ENCODE peak calls at places on chromosomes 2 and 18, in seven cellular contexts. C is coronary artery; I is brain microvascular endothelial cell; K is CD8-positive, alpha-beta memory T cell; D is kidney; Y is aorta; A is neural progenitor cell. B is an unnamed sample.

GRCh38 chr2:9799729-9800632 is 43.3 kb upstream of the TAF1B start:
- DNase-seq in C (no peak), I (peak; percentile 75), K (peak; percentile 82), D (peak; percentile 92), Y (peak; percentile 97), A (peak; percentile 90), B (peak; percentile 93)

GRCh38 chr2:168734199-168734746 is 68.2 kb upstream of the NOSTRIN start:
- DNase-seq in C (no peak), I (no peak), K (no peak), D (no peak), Y (no peak), A (no peak), B (no peak)

GRCh38 chr2:85703329-85703728 is 9.2 kb downstream of the GNLY start:
- DNase-seq in C (no peak), I (no peak), K (no peak), D (no peak), Y (no peak), A (no peak), B (no peak)

GRCh38 chr2:102483086-102483485 is 10.1 kb downstream of the SLC9A4 start:
- DNase-seq in C (no peak), I (no peak), K (no peak), D (no peak), Y (no peak), A (no peak), B (no peak)

GRCh38 chr2:122525341-122525740 is 769.9 kb downstream of the TSN start:
- DNase-seq in C (no peak), I (no peak), K (no peak), D (no peak), Y (no peak), A (no peak), B (no peak)

GRCh38 chr2:58484629-58485028 is 243.5 kb upstream of the FANCL start:
- DNase-seq in C (no peak), I (no peak), K (no peak), D (no peak), Y (no peak), A (no peak), B (no peak)

GRCh38 chr2:195477996-195478382 is 179.0 kb upstream of the SLC39A10 start:
- DNase-seq in C (no peak), I (peak; percentile 20), K (no peak), D (no peak), Y (no peak), A (no peak), B (no peak)

GRCh38 chr18:47050468-47050867 is 15.0 kb upstream of the ELOA2 start:
- DNase-seq in C (no peak), I (peak; percentile 39), K (no peak), D (no peak), Y (no peak), A (peak; percentile 57), B (peak; percentile 37)

DNA sequence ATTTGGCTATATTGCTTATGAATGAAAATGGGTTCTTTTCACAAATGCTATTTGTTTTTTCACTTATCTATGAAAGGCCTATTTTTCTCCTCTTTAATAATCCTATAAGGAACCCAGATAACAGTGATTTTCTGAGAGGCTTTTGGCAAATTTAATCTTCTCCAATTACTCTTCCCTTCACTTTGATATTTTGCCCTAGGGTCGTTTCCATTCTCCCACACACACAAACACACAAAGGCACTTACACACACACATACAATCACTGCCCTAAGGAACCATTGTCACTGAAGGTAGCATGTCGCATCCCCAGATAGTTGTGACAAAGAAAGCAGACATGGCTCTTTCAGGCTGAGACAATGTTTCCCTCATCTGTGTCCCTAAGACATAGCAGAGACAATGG is 170.1 kb upstream of the PGAP1 start:
- DNase-seq in C (no peak), I (no peak), K (no peak), D (no peak), Y (no peak), A (peak; percentile 29), B (no peak)
- H3K27ac ChIP-seq in C (peak overlapping the region; percentile 26), I (no peak overlapping the region), K (no peak overlapping the region), D (no peak overlapping the region), Y (no peak overlapping the region), A (no peak overlapping the region), B (no peak overlapping the region)

GRCh38 chr2:42904576-42904876 is 112.1 kb upstream of the HAAO start:
- DNase-seq in C (no peak), I (no peak), K (no peak), D (no peak), Y (no peak), A (no peak), B (no peak)

GRCh38 chr2:42907835-42908234 is 115.5 kb upstream of the HAAO start:
- DNase-seq in C (peak; percentile 40), I (no peak), K (no peak), D (no peak), Y (no peak), A (no peak), B (no peak)

GRCh38 chr2:42905341-42906114 is 113.1 kb upstream of the HAAO start:
- DNase-seq in C (peak; percentile 74), I (no peak), K (no peak), D (no peak), Y (peak; percentile 76), A (no peak), B (no peak)

GRCh38 chr2:42906557-42907380 is 114.4 kb upstream of the HAAO start:
- DNase-seq in C (peak; percentile 87), I (no peak), K (no peak), D (peak; percentile 94), Y (peak; percentile 87), A (peak; percentile 60), B (no peak)

GRCh38 chr2:42906115-42906556 is 113.8 kb upstream of the HAAO start:
- DNase-seq in C (no peak), I (no peak), K (no peak), D (no peak), Y (no peak), A (no peak), B (no peak)
- H3K27ac ChIP-seq in C (peak overlapping the region; percentile 91), I (no peak overlapping the region), K (no peak overlapping the region), D (peak overlapping the region; percentile 84), Y (peak overlapping the region; percentile 81), A (peak overlapping the region; percentile 66), B (no peak overlapping the region)

DNA sequence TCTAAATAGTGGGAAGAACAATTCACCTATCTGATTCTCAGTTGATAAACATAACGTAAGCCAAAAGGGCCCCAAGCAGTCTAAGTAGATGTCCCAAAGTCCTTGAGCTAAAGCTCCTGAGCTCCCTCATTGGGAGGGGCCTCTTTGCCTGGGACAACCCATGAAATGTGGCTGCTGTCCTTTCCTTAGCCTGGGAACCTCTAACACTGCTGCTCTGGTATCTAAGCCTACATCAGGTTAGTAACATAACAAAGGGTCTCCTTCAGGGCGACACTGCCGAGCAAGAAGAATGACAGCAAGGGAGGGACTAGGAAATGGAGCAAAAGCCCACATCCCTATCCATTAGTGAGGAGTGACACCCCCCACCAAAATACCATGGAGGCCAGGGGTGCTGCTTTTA is 98.3 kb downstream of the MAPRE2 start:
- DNase-seq in C (no peak), I (no peak), K (no peak), D (no peak), Y (no peak), A (no peak), B (no peak)
- H3K27ac ChIP-seq in C (no peak overlapping the region), I (no peak overlapping the region), K (no peak overlapping the region), D (no peak overlapping the region), Y (no peak overlapping the region), A (no peak overlapping the region), B (no peak overlapping the region)

GRCh38 chr2:15944325-15945017 is 4.1 kb downstream of the MYCN start:
- DNase-seq in C (no peak), I (no peak), K (no peak), D (no peak), Y (no peak), A (no peak), B (no peak)
- H3K27ac ChIP-seq in C (no peak overlapping the region), I (no peak overlapping the region), K (no peak overlapping the region), D (no peak overlapping the region), Y (no peak overlapping the region), A (no peak overlapping the region), B (no peak overlapping the region)

GRCh38 chr18:48885951-48886400 is 64.8 kb downstream of the SMAD7 start:
- DNase-seq in C (no peak), I (no peak), K (no peak), D (no peak), Y (no peak), A (no peak), B (no peak)
- H3K27ac ChIP-seq in C (no peak overlapping the region), I (no peak overlapping the region), K (no peak overlapping the region), D (no peak overlapping the region), Y (no peak overlapping the region), A (no peak overlapping the region), B (no peak overlapping the region)